ENCODE peak calls at places on chromosomes 7 and 10, in five cellular contexts. O is aorta, W is fibroblast of lung, G is right cardiac atrium, T is heart left ventricle. F is an unnamed sample.

GRCh38 chr7:1447551-1448244 is 11.6 kb downstream of the MICALL2 start:
- DNase-seq in O (no peak), W (peak; percentile 58), G (peak; percentile 80), T (no peak), F (no peak)

GRCh38 chr10:77392236-77392721 is 245.3 kb downstream of the KCNMA1 start:
- DNase-seq in O (no peak), W (peak; percentile 59), G (no peak), T (no peak), F (no peak)

GRCh38 chr10:112191791-112192190 is 8.2 kb upstream of the GPAM start:
- DNase-seq in O (no peak), W (no peak), G (no peak), T (no peak), F (no peak)

GRCh38 chr7:68217426-68217825 is 1220.8 kb downstream of the TYW1 start:
- DNase-seq in O (no peak), W (no peak), G (no peak), T (no peak), F (no peak)

GRCh38 chr7:63025815-63026214 is 972.8 kb upstream of the ZNF722 start:
- DNase-seq in O (no peak), W (no peak), G (no peak), T (no peak), F (no peak)

GRCh38 chr10:11300071-11300470 is 282.4 kb downstream of the CELF2 start:
- DNase-seq in O (peak; percentile 64), W (no peak), G (no peak), T (no peak), F (no peak)

GRCh38 chr10:1142596-1142995 is 86.4 kb downstream of the WDR37 start:
- DNase-seq in O (no peak), W (no peak), G (no peak), T (no peak), F (no peak)

GRCh38 chr7:78018541-78019456 is 220.2 kb downstream of the PHTF2 start:
- DNase-seq in O (no peak), W (peak; percentile 72), G (peak; percentile 77), T (peak; percentile 66), F (no peak)

GRCh38 chr7:41487229-41487861 is 215.5 kb downstream of the INHBA start:
- DNase-seq in O (no peak), W (peak; percentile 38), G (no peak), T (no peak), F (no peak)

GRCh38 chr10:25036381-25036780 is 20.0 kb downstream of the THNSL1 start:
- DNase-seq in O (no peak), W (no peak), G (no peak), T (no peak), F (no peak)

GRCh38 chr10:133334495-133335237 is 2.0 kb downstream of the CALY start:
- DNase-seq in O (no peak), W (no peak), G (peak; percentile 51), T (peak; percentile 27), F (no peak)

DNA sequence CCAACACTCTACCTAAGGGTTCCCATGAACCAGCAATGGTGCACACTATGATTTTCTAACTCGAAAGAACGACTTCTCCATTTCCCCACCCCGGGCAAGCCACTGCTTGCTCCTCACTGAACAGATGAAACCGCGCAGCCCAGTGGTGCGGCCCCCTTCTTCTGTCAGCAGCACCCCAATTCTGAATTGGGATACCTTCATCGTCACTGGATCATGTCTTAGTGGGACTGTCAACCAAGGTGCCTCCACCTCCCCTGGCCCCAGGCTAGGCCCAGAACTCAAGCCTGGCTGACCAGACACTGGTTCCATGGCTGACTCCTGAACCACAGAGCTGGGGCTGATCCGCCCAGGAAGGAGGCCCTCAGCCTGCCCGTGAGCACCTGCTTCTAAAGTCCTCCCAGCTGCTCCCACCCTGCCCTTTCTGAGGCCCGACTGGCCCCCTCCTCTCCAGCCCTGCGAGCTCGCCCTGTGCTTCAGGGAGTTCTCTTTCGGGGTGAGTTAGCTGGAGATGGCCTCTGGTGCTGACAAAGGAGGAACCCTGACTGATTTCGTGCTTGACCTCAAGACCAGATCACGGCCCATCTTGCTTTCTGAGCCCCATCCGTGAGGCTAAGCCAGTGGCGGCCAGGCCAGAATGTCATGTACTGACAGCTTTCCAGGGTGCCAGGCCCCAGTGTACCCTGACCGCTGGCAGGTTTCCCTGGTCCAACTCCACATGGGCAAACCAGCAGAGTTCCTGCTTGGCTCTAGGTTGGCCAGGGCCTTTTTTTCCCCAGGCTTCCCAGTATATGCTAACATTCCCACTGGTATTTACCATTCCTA is 44.5 kb downstream of the FAM53B start:
- DNase-seq in O (peak; percentile 73), W (no peak), G (peak; percentile 72), T (peak; percentile 72), F (no peak)
- H3K27ac ChIP-seq in O (no peak overlapping the region), W (no peak overlapping the region), G (peak overlapping the region; percentile 99), T (peak overlapping the region; percentile 97), F (no peak overlapping the region)

GRCh38 chr10:94002156-94002555 is 8.4 kb downstream of the PLCE1 start:
- DNase-seq in O (no peak), W (no peak), G (peak; percentile 48), T (peak; percentile 43), F (no peak)
- H3K27ac ChIP-seq in O (no peak overlapping the region), W (no peak overlapping the region), G (peak overlapping the region; percentile 45), T (no peak overlapping the region), F (no peak overlapping the region)

DNA sequence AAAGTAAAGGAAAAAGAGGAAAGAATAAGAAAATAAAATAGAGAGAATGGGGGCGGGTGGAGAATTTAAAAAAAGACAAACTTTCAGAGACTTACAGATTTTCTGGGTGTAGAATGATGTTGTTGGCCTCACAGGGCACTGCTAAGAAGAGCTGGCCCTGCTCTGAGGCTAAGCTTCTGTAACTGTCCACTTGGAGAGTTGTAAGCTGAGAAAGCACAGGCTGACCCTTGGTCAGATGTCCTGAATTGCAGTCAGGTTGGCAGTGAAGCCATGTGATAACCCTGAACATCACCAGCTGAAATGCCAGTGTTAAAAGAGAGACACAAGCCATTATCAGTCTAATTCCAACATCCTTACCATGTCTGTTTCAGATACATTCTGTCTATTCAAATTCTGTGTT is 272.1 kb upstream of the SORCS1 start:
- DNase-seq in O (no peak), W (no peak), G (no peak), T (no peak), F (no peak)
- H3K27ac ChIP-seq in O (no peak overlapping the region), W (no peak overlapping the region), G (no peak overlapping the region), T (no peak overlapping the region), F (no peak overlapping the region)

GRCh38 chr10:70551491-70551890 is 51.0 kb downstream of the PRF1 start:
- DNase-seq in O (no peak), W (no peak), G (peak; percentile 45), T (no peak), F (no peak)

GRCh38 chr10:70549351-70549961 is 53.1 kb downstream of the PRF1 start:
- DNase-seq in O (no peak), W (no peak), G (peak; percentile 43), T (no peak), F (no peak)

GRCh38 chr10:70552585-70552984 is 50.0 kb downstream of the PRF1 start:
- DNase-seq in O (no peak), W (peak; percentile 41), G (no peak), T (no peak), F (peak; percentile 10)

GRCh38 chr10:70549962-70550845 is 52.3 kb downstream of the PRF1 start:
- DNase-seq in O (no peak), W (peak; percentile 69), G (peak; percentile 86), T (peak; percentile 64), F (peak; percentile 24)

GRCh38 chr10:70551971-70552422 is 50.5 kb downstream of the PRF1 start:
- DNase-seq in O (no peak), W (peak; percentile 93), G (peak; percentile 62), T (peak; percentile 47), F (peak; percentile 83)
- H3K27ac ChIP-seq in O (no peak overlapping the region), W (peak overlapping the region; percentile 54), G (no peak overlapping the region), T (no peak overlapping the region), F (peak overlapping the region; percentile 87)

GRCh38 chr10:29634105-29634504 is 666 bp downstream of the SVIL start:
- DNase-seq in O (no peak), W (no peak), G (no peak), T (no peak), F (no peak)

GRCh38 chr10:29628912-29629526 is 5.8 kb downstream of the SVIL start:
- DNase-seq in O (no peak), W (no peak), G (no peak), T (no peak), F (no peak)

GRCh38 chr10:29630205-29631048 is 4.3 kb downstream of the SVIL start:
- DNase-seq in O (no peak), W (no peak), G (no peak), T (no peak), F (no peak)

GRCh38 chr10:29627201-29628105 is 7.3 kb downstream of the SVIL start:
- DNase-seq in O (no peak), W (peak; percentile 60), G (no peak), T (no peak), F (no peak)

DNA sequence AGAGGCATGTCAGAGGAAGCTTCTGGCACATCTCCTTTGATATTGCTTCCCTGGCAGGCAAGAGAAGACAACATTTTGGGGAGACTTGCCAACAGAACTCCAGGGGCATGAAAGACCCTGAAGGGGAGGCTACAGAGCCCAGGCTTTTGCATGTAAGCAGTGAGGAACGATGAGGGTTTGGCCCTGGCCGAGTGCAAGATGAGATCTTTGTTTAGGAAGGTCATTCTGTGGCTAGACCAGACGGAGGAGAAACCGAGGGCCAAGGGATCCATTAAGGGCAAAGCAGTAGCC is 3.8 kb downstream of the SVIL start:
- DNase-seq in O (no peak), W (no peak), G (no peak), T (no peak), F (no peak)
- H3K27ac ChIP-seq in O (no peak overlapping the region), W (no peak overlapping the region), G (peak overlapping the region; percentile 37), T (peak overlapping the region; percentile 77), F (no peak overlapping the region)

GRCh38 chr10:49304137-49304536 is 5.2 kb downstream of the C10orf71 start:
- DNase-seq in O (no peak), W (no peak), G (no peak), T (no peak), F (no peak)
- H3K27ac ChIP-seq in O (no peak overlapping the region), W (no peak overlapping the region), G (no peak overlapping the region), T (no peak overlapping the region), F (no peak overlapping the region)

GRCh38 chr7:94304878-94305277 is 89.8 kb upstream of the COL1A2 start:
- DNase-seq in O (no peak), W (no peak), G (no peak), T (no peak), F (no peak)
- H3K27ac ChIP-seq in O (no peak overlapping the region), W (no peak overlapping the region), G (no peak overlapping the region), T (no peak overlapping the region), F (no peak overlapping the region)

GRCh38 chr10:62081322-62081945 is 179.9 kb downstream of the ARID5B start:
- DNase-seq in O (no peak), W (peak; percentile 66), G (no peak), T (no peak), F (no peak)

GRCh38 chr10:62083413-62083794 is 181.9 kb downstream of the ARID5B start:
- DNase-seq in O (no peak), W (peak; percentile 64), G (no peak), T (no peak), F (no peak)

GRCh38 chr10:62080905-62081304 is 179.4 kb downstream of the ARID5B start:
- DNase-seq in O (no peak), W (no peak), G (no peak), T (no peak), F (no peak)

GRCh38 chr10:62082729-62083412 is 181.4 kb downstream of the ARID5B start:
- DNase-seq in O (no peak), W (peak; percentile 80), G (peak; percentile 68), T (no peak), F (no peak)

GRCh38 chr10:62082270-62082669 is 180.8 kb downstream of the ARID5B start:
- DNase-seq in O (no peak), W (no peak), G (no peak), T (no peak), F (no peak)
- H3K27ac ChIP-seq in O (peak overlapping the region; percentile 11), W (peak overlapping the region; percentile 80), G (peak overlapping the region; percentile 42), T (peak overlapping the region; percentile 91), F (no peak overlapping the region)